ENCODE peak calls at places on chromosomes 11 and 22, in nine cellular contexts. Z is HT-29; F is COR-L47; X is mucosa of descending colon; K is stimulated activated CD8-positive, alpha-beta memory T cell treated with anti-CD3 and anti-CD28 coated beads, Interleukin-12 subunit alpha, Interleukin-12 subunit beta, amount 100 ng/mL, for 1 hour; G is HFFc6; M is astrocyte of the hippocampus; R is activated CD4-positive, alpha-beta T cell treated with anti-CD3 and anti-CD28 coated beads, Interleukin-2, amount 10 ng/mL, durations not matched to agents 7 days and 5 days; J is iPS-NIHi11. T is an unnamed sample.

GRCh38 chr11:72003776-72004171 is 5.1 kb downstream of the IL18BP start:
- DNase-seq in X (no peak), M (no peak), J (no peak), K (no peak), F (no peak), Z (no peak), R (no peak), G (no peak), T (no peak)

GRCh38 chr22:37639771-37640590 is 512 bp downstream of the SH3BP1 start:
- DNase-seq in Z (no peak), G (no peak), F (no peak), R (no peak), X (no peak), K (no peak), J (peak), M (no peak), T (no peak)

GRCh38 chr11:110088535-110089344 is 4.5 kb upstream of the ZC3H12C start:
- DNase-seq in M (no peak), J (no peak), G (no peak), X (no peak), R (no peak), Z (no peak), K (no peak), F (no peak), T (no peak)

GRCh38 chr11:105124756-105125155 is 14.8 kb downstream of the CARD18 start:
- DNase-seq in G (no peak), X (no peak), F (no peak), K (no peak), Z (no peak), R (no peak), J (no peak), M (no peak), T (no peak)

GRCh38 chr11:90646706-90647105 is 423.9 kb upstream of the CHORDC1 start:
- DNase-seq in X (no peak), F (no peak), R (no peak), M (no peak), Z (no peak), K (no peak), G (no peak), J (no peak), T (no peak)

GRCh38 chr11:2393111-2393868 is 7.3 kb upstream of the TSSC4 start:
- DNase-seq in F (peak), G (no peak), K (no peak), M (no peak), Z (no peak), X (no peak), J (no peak), R (no peak), T (no peak)

GRCh38 chr11:119547511-119547910 is 124.5 kb upstream of the THY1 start:
- DNase-seq in J (no peak), G (no peak), K (no peak), Z (no peak), F (no peak), R (no peak), X (no peak), M (no peak), T (no peak)

GRCh38 chr11:88320149-88320559 is 17.4 kb downstream of the CTSC start:
- DNase-seq in Z (no peak), K (no peak), J (no peak), F (no peak), X (no peak), M (peak), R (no peak), G (peak), T (peak)

GRCh38 chr11:12746593-12747097 is 72.4 kb downstream of the TEAD1 start:
- DNase-seq in R (no peak), X (peak), J (peak), Z (peak), K (no peak), F (peak), M (peak), G (peak), T (peak)

GRCh38 chr22:46096706-46097230 is 53.6 kb upstream of the PPARA start:
- DNase-seq in G (no peak), K (no peak), J (no peak), X (no peak), F (no peak), M (no peak), R (no peak), Z (no peak), T (no peak)

GRCh38 chr11:123659311-123659710 is 4.9 kb upstream of the SCN3B start:
- DNase-seq in R (no peak), G (no peak), Z (no peak), F (no peak), J (no peak), X (no peak), K (no peak), M (no peak), T (no peak)

GRCh38 chr11:66579017-66579606 is 10.7 kb upstream of the CTSF start:
- DNase-seq in R (peak), J (peak), F (peak), X (peak), K (peak), Z (peak), G (peak), M (peak), T (peak)

T was measured in AG04450.